ENCODE peak calls at places on chromosomes 2 and 18, in nine cellular contexts. H, Q, K, O, Z, A, R, N and Y are unnamed samples.
A peak's percentile ranks its signal among the peaks of the same experiment; 100 is the strongest.

GRCh38 chr2:17160594-17160993 is 357.6 kb downstream of the RAD51AP2 start:
- DNase-seq in H (no peak), Q (no peak), K (no peak), O (no peak), Z (no peak), A (no peak), R (no peak), N (no peak), Y (no peak)

GRCh38 chr2:176272870-176273269 is 3.6 kb downstream of the MTX2 start:
- DNase-seq in H (peak; percentile 33), Q (no peak), K (no peak), O (no peak), Z (no peak), A (no peak), R (no peak), N (no peak), Y (no peak)

GRCh38 chr2:78718483-78718882 is 307.0 kb upstream of the REG3G start:
- DNase-seq in H (no peak), Q (no peak), K (no peak), O (no peak), Z (no peak), A (no peak), R (no peak), N (no peak), Y (no peak)

GRCh38 chr2:41136966-41137494 is 685.1 kb upstream of the SLC8A1 start:
- DNase-seq in H (no peak), Q (no peak), K (no peak), O (peak; percentile 49), Z (no peak), A (no peak), R (no peak), N (no peak), Y (no peak)

GRCh38 chr2:55165567-55165966 is 66.5 kb downstream of the CLHC1 start:
- DNase-seq in H (no peak), Q (peak; percentile 43), K (peak; percentile 71), O (no peak), Z (no peak), A (no peak), R (no peak), N (no peak), Y (no peak)

GRCh38 chr2:227186751-227187150 is 22.3 kb downstream of the COL4A3 start:
- DNase-seq in H (no peak), Q (no peak), K (no peak), O (no peak), Z (no peak), A (no peak), R (peak; percentile 22), N (no peak), Y (no peak)

GRCh38 chr2:20378891-20379519 is 28.4 kb upstream of the PUM2 start:
- DNase-seq in H (peak; percentile 73), Q (peak; percentile 93), K (peak; percentile 86), O (peak; percentile 78), Z (peak; percentile 91), A (peak; percentile 91), R (peak; percentile 78), N (peak; percentile 85), Y (peak; percentile 77)

GRCh38 chr18:3213231-3214059 is 6.3 kb downstream of the MYOM1 start:
- DNase-seq in H (peak; percentile 56), Q (no peak), K (no peak), O (peak; percentile 10), Z (no peak), A (no peak), R (no peak), N (no peak), Y (no peak)

GRCh38 chr2:88753833-88754584 is 62.5 kb downstream of the RPIA start:
- DNase-seq in H (no peak), Q (peak; percentile 35), K (peak; percentile 61), O (peak; percentile 22), Z (no peak), A (no peak), R (no peak), N (no peak), Y (no peak)

GRCh38 chr18:37958499-37958898 is 392.9 kb upstream of the CELF4 start:
- DNase-seq in H (no peak), Q (no peak), K (no peak), O (no peak), Z (no peak), A (no peak), R (no peak), N (no peak), Y (no peak)

GRCh38 chr2:150911766-150912280 is 349.8 kb downstream of the RBM43 start:
- DNase-seq in H (no peak), Q (peak; percentile 72), K (peak; percentile 95), O (peak; percentile 77), Z (peak; percentile 63), A (peak; percentile 57), R (peak; percentile 70), N (no peak), Y (peak; percentile 21)

GRCh38 chr2:10658041-10658913 is 31.5 kb downstream of the NOL10 start:
- DNase-seq in H (no peak), Q (no peak), K (peak; percentile 82), O (no peak), Z (no peak), A (no peak), R (no peak), N (no peak), Y (no peak)

GRCh38 chr18:3605562-3606443 is 155.8 kb downstream of the TGIF1 start:
- DNase-seq in H (no peak), Q (peak; percentile 27), K (peak; percentile 62), O (peak; percentile 67), Z (no peak), A (no peak), R (no peak), N (peak; percentile 49), Y (no peak)

GRCh38 chr18:8326763-8327394 is 282.4 kb upstream of the RAB12 start:
- DNase-seq in H (no peak), Q (no peak), K (no peak), O (no peak), Z (no peak), A (no peak), R (no peak), N (no peak), Y (no peak)

GRCh38 chr2:207624170-207625013 is 802 bp downstream of the METTL21A start:
- DNase-seq in H (peak; percentile 21), Q (peak; percentile 68), K (peak; percentile 70), O (peak; percentile 73), Z (peak; percentile 76), A (peak; percentile 82), R (peak; percentile 54), N (peak; percentile 95), Y (peak; percentile 63)

GRCh38 chr18:51235011-51235789 is 37.7 kb upstream of the MEX3C start:
- DNase-seq in H (no peak), Q (no peak), K (no peak), O (no peak), Z (no peak), A (no peak), R (peak; percentile 48), N (no peak), Y (no peak)

GRCh38 chr2:95269036-95269680 is 5.1 kb upstream of the PROM2 start:
- DNase-seq in H (no peak), Q (no peak), K (no peak), O (no peak), Z (no peak), A (peak; percentile 23), R (no peak), N (peak; percentile 53), Y (no peak)

GRCh38 chr2:156670104-156670503 is 233.9 kb downstream of the GPD2 start:
- DNase-seq in H (no peak), Q (no peak), K (no peak), O (no peak), Z (no peak), A (no peak), R (no peak), N (no peak), Y (no peak)

GRCh38 chr2:216371756-216372702 is at the start of gene MARCHF4:
- DNase-seq in H (peak; percentile 69), Q (peak; percentile 76), K (peak; percentile 90), O (peak; percentile 92), Z (peak; percentile 69), A (peak; percentile 73), R (peak; percentile 78), N (peak; percentile 86), Y (peak; percentile 59)

GRCh38 chr2:241244368-241244767 is 55.9 kb downstream of the ANO7 start:
- DNase-seq in H (no peak), Q (no peak), K (no peak), O (no peak), Z (no peak), A (no peak), R (no peak), N (no peak), Y (no peak)

GRCh38 chr2:69177785-69178636 is 165.0 kb downstream of the ANTXR1 start:
- DNase-seq in H (peak; percentile 92), Q (peak; percentile 55), K (peak; percentile 92), O (peak; percentile 74), Z (peak; percentile 90), A (peak; percentile 91), R (peak; percentile 93), N (peak; percentile 95), Y (peak; percentile 68)

GRCh38 chr2:221574231-221574570 is 2.1 kb upstream of the EPHA4 start:
- DNase-seq in H (no peak), Q (no peak), K (no peak), O (peak; percentile 52), Z (no peak), A (no peak), R (no peak), N (no peak), Y (no peak)
- H3K27ac ChIP-seq in H (no peak overlapping the region), Q (no peak overlapping the region), K (peak overlapping the region; percentile 85), O (no peak overlapping the region), Z (no peak overlapping the region), A (no peak overlapping the region), R (peak overlapping the region; percentile 60), N (no peak overlapping the region), Y (no peak overlapping the region)

GRCh38 chr2:195542067-195542466 is 115.0 kb upstream of the SLC39A10 start:
- DNase-seq in H (no peak), Q (no peak), K (no peak), O (no peak), Z (no peak), A (no peak), R (no peak), N (no peak), Y (no peak)
- H3K4me1 ChIP-seq in H (peaks cover 6% of the 10 kb centered on the region), Q (no peaks in the 10 kb centered on the region), K (peaks cover 2% of the 10 kb centered on the region), O (peaks cover 9% of the 10 kb centered on the region), Z (no peaks in the 10 kb centered on the region), A (no peaks in the 10 kb centered on the region), R (peaks cover 32% of the 10 kb centered on the region), N (peaks cover 17% of the 10 kb centered on the region), Y (peaks cover 10% of the 10 kb centered on the region)

DNA sequence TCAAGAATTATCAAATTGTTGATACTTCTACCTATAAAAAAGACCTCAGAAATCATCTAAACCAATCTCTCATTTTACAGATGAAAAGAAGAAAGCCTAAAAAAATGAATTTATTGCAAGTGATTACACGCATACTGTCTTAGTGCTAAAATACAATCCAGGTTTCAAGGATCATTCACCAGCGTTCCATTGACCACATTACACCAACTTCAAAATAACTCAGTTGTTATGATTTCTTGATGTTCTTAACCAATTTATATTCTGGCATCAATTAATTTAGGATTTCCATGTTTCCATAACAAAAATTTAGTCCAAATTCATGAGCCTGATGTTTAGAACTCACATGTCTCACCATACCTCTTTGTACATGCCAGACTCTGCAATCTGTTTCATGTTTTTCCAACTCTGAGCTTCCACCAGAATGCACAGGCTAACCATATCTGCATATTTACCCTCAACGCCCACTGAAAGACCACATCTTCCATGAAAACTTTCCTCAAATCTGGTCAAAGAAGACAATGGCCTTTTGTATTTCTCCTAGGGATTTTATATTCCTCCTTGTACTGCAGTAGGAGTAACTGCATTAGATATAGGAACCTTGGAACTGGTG is 2.1 kb upstream of the INSIG2 start:
- DNase-seq in H (no peak), Q (no peak), K (no peak), O (no peak), Z (no peak), A (no peak), R (no peak), N (no peak), Y (no peak)
- TF ChIP-seq POLR2A in H (no peak), Q (no peak), K (no peak), O (no peak), Z (no peak), A (no peak), R (no peak), N (no peak), Y (no peak)

GRCh38 chr2:3283206-3283605 is 94.4 kb downstream of the EIPR1 start:
- DNase-seq in H (no peak), Q (peak; percentile 23), K (no peak), O (no peak), Z (no peak), A (peak; percentile 40), R (no peak), N (peak; percentile 56), Y (no peak)
- H3K27ac ChIP-seq in H (no peak overlapping the region), Q (peak overlapping the region; percentile 81), K (no peak overlapping the region), O (no peak overlapping the region), Z (no peak overlapping the region), A (no peak overlapping the region), R (no peak overlapping the region), N (no peak overlapping the region), Y (no peak overlapping the region)